ENCODE peak calls at places on chromosomes 11 and 22, in six cellular contexts. One of them, this sample, is unnamed.

GRCh38 chr11:18802381-18803257 is 11.0 kb upstream of the PTPN5 start:
- DNase-seq in brain microvascular endothelial cell: peak
- DNase-seq in left colon: no peak
- DNase-seq in NCI-H1105: peak
- DNase-seq in activated CD4-positive, alpha-beta T cell treated with anti-CD3 and anti-CD28 coated beads for 36 hours: peak
- DNase-seq in NCI-H460: peak
- DNase-seq in this sample: peak

GRCh38 chr22:16783930-16784354 is 41.3 kb downstream of the XKR3 start:
- DNase-seq in brain microvascular endothelial cell: no peak
- DNase-seq in left colon: no peak
- DNase-seq in NCI-H1105: no peak
- DNase-seq in activated CD4-positive, alpha-beta T cell treated with anti-CD3 and anti-CD28 coated beads for 36 hours: no peak
- DNase-seq in NCI-H460: peak
- DNase-seq in this sample: no peak

GRCh38 chr11:105046898-105047579 is 1.9 kb upstream of the CARD16 start:
- DNase-seq in brain microvascular endothelial cell: peak
- DNase-seq in left colon: peak
- DNase-seq in NCI-H1105: no peak
- DNase-seq in activated CD4-positive, alpha-beta T cell treated with anti-CD3 and anti-CD28 coated beads for 36 hours: no peak
- DNase-seq in NCI-H460: peak
- DNase-seq in this sample: peak

GRCh38 chr22:11307996-11308395 is 4220.0 kb upstream of the OR11H1 start:
- DNase-seq in brain microvascular endothelial cell: no peak
- DNase-seq in left colon: no peak
- DNase-seq in NCI-H1105: no peak
- DNase-seq in activated CD4-positive, alpha-beta T cell treated with anti-CD3 and anti-CD28 coated beads for 36 hours: no peak
- DNase-seq in NCI-H460: no peak
- DNase-seq in this sample: no peak

GRCh38 chr11:11416502-11416901 is 63.5 kb upstream of the CSNK2A3 start:
- DNase-seq in brain microvascular endothelial cell: peak
- DNase-seq in left colon: no peak
- DNase-seq in NCI-H1105: no peak
- DNase-seq in activated CD4-positive, alpha-beta T cell treated with anti-CD3 and anti-CD28 coated beads for 36 hours: no peak
- DNase-seq in NCI-H460: no peak
- DNase-seq in this sample: peak

GRCh38 chr22:49967333-49968241 is 7.0 kb downstream of the PIM3 start:
- DNase-seq in brain microvascular endothelial cell: no peak
- DNase-seq in left colon: peak
- DNase-seq in NCI-H1105: no peak
- DNase-seq in activated CD4-positive, alpha-beta T cell treated with anti-CD3 and anti-CD28 coated beads for 36 hours: peak
- DNase-seq in NCI-H460: no peak
- DNase-seq in this sample: no peak

GRCh38 chr11:130121430-130121978 is 38.1 kb upstream of the ST14 start:
- DNase-seq in brain microvascular endothelial cell: peak
- DNase-seq in left colon: no peak
- DNase-seq in NCI-H1105: no peak
- DNase-seq in activated CD4-positive, alpha-beta T cell treated with anti-CD3 and anti-CD28 coated beads for 36 hours: peak
- DNase-seq in NCI-H460: no peak
- DNase-seq in this sample: peak

GRCh38 chr11:46977940-46978595 is 41.5 kb downstream of the CSTPP1 start:
- DNase-seq in brain microvascular endothelial cell: peak
- DNase-seq in left colon: no peak
- DNase-seq in NCI-H1105: no peak
- DNase-seq in activated CD4-positive, alpha-beta T cell treated with anti-CD3 and anti-CD28 coated beads for 36 hours: no peak
- DNase-seq in NCI-H460: no peak
- DNase-seq in this sample: no peak

GRCh38 chr11:762421-763072 is 14.7 kb downstream of the GATD1 start:
- DNase-seq in brain microvascular endothelial cell: peak
- DNase-seq in left colon: peak
- DNase-seq in NCI-H1105: no peak
- DNase-seq in activated CD4-positive, alpha-beta T cell treated with anti-CD3 and anti-CD28 coated beads for 36 hours: peak
- DNase-seq in NCI-H460: peak
- DNase-seq in this sample: no peak

GRCh38 chr22:50620861-50621490 is 7.0 kb downstream of the ARSA start:
- DNase-seq in brain microvascular endothelial cell: no peak
- DNase-seq in left colon: peak
- DNase-seq in NCI-H1105: no peak
- DNase-seq in activated CD4-positive, alpha-beta T cell treated with anti-CD3 and anti-CD28 coated beads for 36 hours: peak
- DNase-seq in NCI-H460: no peak
- DNase-seq in this sample: no peak

GRCh38 chr11:41307371-41308080 is 151.9 kb downstream of the LRRC4C start:
- DNase-seq in brain microvascular endothelial cell: no peak
- DNase-seq in left colon: no peak
- DNase-seq in NCI-H1105: no peak
- DNase-seq in activated CD4-positive, alpha-beta T cell treated with anti-CD3 and anti-CD28 coated beads for 36 hours: no peak
- DNase-seq in NCI-H460: no peak
- DNase-seq in this sample: no peak

GRCh38 chr11:132312616-132313210 is 942.3 kb downstream of the NTM start:
- DNase-seq in brain microvascular endothelial cell: peak
- DNase-seq in left colon: no peak
- DNase-seq in NCI-H1105: peak
- DNase-seq in activated CD4-positive, alpha-beta T cell treated with anti-CD3 and anti-CD28 coated beads for 36 hours: peak
- DNase-seq in NCI-H460: no peak
- DNase-seq in this sample: no peak

GRCh38 chr11:76371170-76371569 is 9.8 kb downstream of the THAP12 start:
- DNase-seq in brain microvascular endothelial cell: peak
- DNase-seq in left colon: no peak
- DNase-seq in NCI-H1105: no peak
- DNase-seq in activated CD4-positive, alpha-beta T cell treated with anti-CD3 and anti-CD28 coated beads for 36 hours: peak
- DNase-seq in NCI-H460: peak
- DNase-seq in this sample: no peak

GRCh38 chr22:20211997-20212753 is 55.9 kb downstream of the RTN4R start:
- DNase-seq in brain microvascular endothelial cell: peak
- DNase-seq in left colon: peak
- DNase-seq in NCI-H1105: peak
- DNase-seq in activated CD4-positive, alpha-beta T cell treated with anti-CD3 and anti-CD28 coated beads for 36 hours: no peak
- DNase-seq in NCI-H460: no peak
- DNase-seq in this sample: no peak

GRCh38 chr11:128342511-128343133 is 244.7 kb downstream of the ETS1 start:
- DNase-seq in brain microvascular endothelial cell: peak
- DNase-seq in left colon: no peak
- DNase-seq in NCI-H1105: no peak
- DNase-seq in activated CD4-positive, alpha-beta T cell treated with anti-CD3 and anti-CD28 coated beads for 36 hours: peak
- DNase-seq in NCI-H460: no peak
- DNase-seq in this sample: peak

GRCh38 chr11:65891180-65892136 is 985 bp downstream of the CCDC85B start:
- DNase-seq in brain microvascular endothelial cell: no peak
- DNase-seq in left colon: no peak
- DNase-seq in NCI-H1105: no peak
- DNase-seq in activated CD4-positive, alpha-beta T cell treated with anti-CD3 and anti-CD28 coated beads for 36 hours: peak
- DNase-seq in NCI-H460: peak
- DNase-seq in this sample: no peak